ENCODE peak calls at places on chromosomes 2 and 18, in six cellular contexts. H, O, L, U, Z and M are unnamed samples.

GRCh38 chr18:2009957-2010697 is 561.2 kb downstream of the METTL4 start:
- DNase-seq in H (no peak), O (no peak), L (no peak), U (no peak), Z (no peak), M (no peak)

GRCh38 chr2:3159801-3160545 is 217.6 kb downstream of the EIPR1 start:
- DNase-seq in H (no peak), O (no peak), L (no peak), U (no peak), Z (no peak), M (no peak)

GRCh38 chr2:171158790-171159325 is 1.8 kb downstream of the TLK1 start:
- DNase-seq in H (no peak), O (no peak), L (no peak), U (no peak), Z (no peak), M (peak)

GRCh38 chr18:37497836-37498518 is 67.6 kb downstream of the CELF4 start:
- DNase-seq in H (no peak), O (no peak), L (no peak), U (no peak), Z (no peak), M (no peak)

GRCh38 chr2:215826838-215827441 is 186.4 kb downstream of the MREG start:
- DNase-seq in H (no peak), O (no peak), L (no peak), U (no peak), Z (no peak), M (no peak)

GRCh38 chr2:25821225-25822056 is 56.8 kb downstream of the ASXL2 start:
- DNase-seq in H (no peak), O (no peak), L (peak), U (no peak), Z (no peak), M (no peak)

GRCh38 chr2:24875272-24875671 is 44.8 kb downstream of the ADCY3 start:
- DNase-seq in H (no peak), O (no peak), L (peak), U (no peak), Z (no peak), M (no peak)

GRCh38 chr2:171515672-171516298 is 6.5 kb upstream of the CYBRD1 start:
- DNase-seq in H (no peak), O (no peak), L (peak), U (no peak), Z (no peak), M (peak)

GRCh38 chr2:225400546-225400945 is 1.0 kb downstream of the NYAP2 start:
- DNase-seq in H (no peak), O (no peak), L (no peak), U (no peak), Z (no peak), M (no peak)

GRCh38 chr18:62938006-62938405 is 222.7 kb downstream of the PHLPP1 start:
- DNase-seq in H (no peak), O (no peak), L (no peak), U (no peak), Z (no peak), M (no peak)

GRCh38 chr18:33871363-33872025 is 293.5 kb downstream of the ASXL3 start:
- DNase-seq in H (no peak), O (no peak), L (no peak), U (no peak), Z (no peak), M (no peak)

GRCh38 chr2:188524519-188525113 is 232.9 kb downstream of the GULP1 start:
- DNase-seq in H (peak), O (no peak), L (peak), U (peak), Z (no peak), M (peak)

GRCh38 chr2:240467149-240467642 is 31.7 kb downstream of the GPC1 start:
- DNase-seq in H (no peak), O (no peak), L (no peak), U (no peak), Z (peak), M (no peak)

GRCh38 chr2:60297296-60298010 is 256.0 kb downstream of the BCL11A start:
- DNase-seq in H (no peak), O (peak), L (no peak), U (no peak), Z (no peak), M (peak)

GRCh38 chr2:5977477-5977876 is 285.3 kb downstream of the SOX11 start:
- DNase-seq in H (no peak), O (no peak), L (no peak), U (no peak), Z (no peak), M (no peak)

GRCh38 chr2:178301595-178302324 is 107.4 kb downstream of the OSBPL6 start:
- DNase-seq in H (no peak), O (no peak), L (peak), U (no peak), Z (no peak), M (no peak)

GRCh38 chr2:159290289-159290907 is 3.9 kb upstream of the WDSUB1 start:
- DNase-seq in H (peak), O (no peak), L (peak), U (peak), Z (no peak), M (no peak)